ENCODE peak calls at places on chromosomes 16 and 17, in eight cellular contexts. S is MM.1S, W is OCI-LY7, Z is astrocyte of the cerebellum, N is astrocyte of the spinal cord, G is SJSA1, F is heart left ventricle, M is aorta. T is an unnamed sample.

GRCh38 chr16:81003610-81004460 is 2.9 kb downstream of the CMC2 start:
- DNase-seq in G (peak; percentile 6), S (peak; percentile 15), N (no peak), M (no peak), W (peak; percentile 6), Z (no peak), F (no peak), T (no peak)

GRCh38 chr17:50328360-50328759 is 17.6 kb upstream of the XYLT2 start:
- DNase-seq in W (no peak), G (no peak), S (no peak), Z (no peak), F (no peak), M (peak; percentile 44), N (peak; percentile 27), T (peak; percentile 42)

GRCh38 chr16:73457851-73458250 is 409.9 kb upstream of the ZFHX3 start:
- DNase-seq in Z (no peak), F (no peak), G (no peak), W (no peak), S (no peak), N (no peak), M (no peak), T (no peak)

GRCh38 chr16:80704751-80705150 is 99.6 kb downstream of the CDYL2 start:
- DNase-seq in W (no peak), F (no peak), N (no peak), S (no peak), G (no peak), M (no peak), Z (no peak), T (no peak)

GRCh38 chr16:56891685-56892084 is 26.7 kb downstream of the SLC12A3 start:
- DNase-seq in W (no peak), G (no peak), M (no peak), Z (no peak), N (no peak), F (no peak), S (no peak), T (no peak)

GRCh38 chr17:29442451-29442850 is 52.3 kb downstream of the TAOK1 start:
- DNase-seq in Z (no peak), S (no peak), N (no peak), M (no peak), W (no peak), F (no peak), G (no peak), T (no peak)

GRCh38 chr17:68320943-68321557 is 29.8 kb downstream of the ARSG start:
- DNase-seq in S (no peak), W (no peak), N (no peak), M (no peak), Z (no peak), G (no peak), F (no peak), T (no peak)

GRCh38 chr17:63714550-63715277 is 14.8 kb upstream of the LIMD2 start:
- DNase-seq in Z (no peak), W (no peak), F (no peak), S (no peak), G (no peak), M (no peak), N (no peak), T (peak; percentile 69)

GRCh38 chr17:75875182-75875939 is 3.0 kb downstream of the TRIM47 start:
- DNase-seq in F (no peak), W (no peak), M (peak; percentile 88), N (no peak), G (no peak), Z (no peak), S (no peak), T (no peak)

GRCh38 chr16:26595199-26595598 is 471.5 kb upstream of the C16orf82 start:
- DNase-seq in F (no peak), S (no peak), Z (no peak), M (no peak), W (no peak), G (no peak), N (no peak), T (no peak)

GRCh38 chr17:64599187-64599676 is 62.9 kb downstream of the SMURF2 start:
- DNase-seq in F (no peak), G (no peak), M (no peak), W (peak; percentile 46), N (peak; percentile 36), Z (no peak), S (no peak), T (no peak)

GRCh38 chr17:14203392-14203791 is 33.3 kb downstream of the CDRT15 start:
- DNase-seq in S (no peak), F (no peak), W (peak; percentile 19), N (no peak), M (no peak), G (no peak), Z (no peak), T (peak; percentile 35)

GRCh38 chr17:69142473-69142802 is 743 bp upstream of the ABCA6 start:
- DNase-seq in F (no peak), M (no peak), S (no peak), Z (peak; percentile 43), W (no peak), G (no peak), N (peak; percentile 23), T (peak; percentile 67)

GRCh38 chr17:6708357-6708961 is 4.7 kb downstream of the SLC13A5 start:
- DNase-seq in M (no peak), N (no peak), F (no peak), S (no peak), Z (no peak), W (no peak), G (no peak), T (no peak)

GRCh38 chr16:13068912-13069583 is 167.7 kb downstream of the SHISA9 start:
- DNase-seq in Z (no peak), G (no peak), M (no peak), F (no peak), W (no peak), N (no peak), S (no peak), T (no peak)

GRCh38 chr17:12415031-12415430 is 250.7 kb upstream of the MYOCD start:
- DNase-seq in W (no peak), Z (peak; percentile 12), G (peak; percentile 48), M (no peak), F (no peak), S (no peak), N (peak; percentile 80), T (peak; percentile 31)

GRCh38 chr16:62711797-62712196 is 675.6 kb upstream of the CDH8 start:
- DNase-seq in F (no peak), W (no peak), M (no peak), Z (no peak), N (no peak), G (no peak), S (no peak), T (no peak)

GRCh38 chr17:56679148-56679766 is 85.8 kb downstream of the NOG start:
- DNase-seq in G (peak; percentile 46), S (peak; percentile 20), M (no peak), Z (peak; percentile 16), F (no peak), N (peak; percentile 56), W (peak; percentile 4), T (peak; percentile 23)

GRCh38 chr17:34703533-34703932 is 124.2 kb downstream of the TMEM132E start:
- DNase-seq in G (peak; percentile 8), N (no peak), Z (peak; percentile 6), S (peak; percentile 65), W (peak; percentile 46), F (peak; percentile 25), M (no peak), T (peak; percentile 42)

GRCh38 chr16:68324780-68325357 is 14.1 kb downstream of the PRMT7 start:
- DNase-seq in G (no peak), W (no peak), M (no peak), F (no peak), S (no peak), N (no peak), Z (no peak), T (no peak)

GRCh38 chr16:2194166-2194834 is 2.1 kb downstream of the CASKIN1 start:
- DNase-seq in F (no peak), M (no peak), N (no peak), W (no peak), S (no peak), Z (no peak), G (no peak), T (no peak)

GRCh38 chr16:63422633-63423032 is 1386.4 kb upstream of the CDH8 start:
- DNase-seq in F (no peak), G (no peak), W (no peak), S (no peak), N (no peak), Z (no peak), M (no peak), T (no peak)

GRCh38 chr17:7138800-7139381 is 24.3 kb upstream of the ASGR2 start:
- DNase-seq in G (no peak), F (no peak), M (no peak), S (no peak), W (no peak), N (no peak), Z (no peak), T (no peak)

DNA sequence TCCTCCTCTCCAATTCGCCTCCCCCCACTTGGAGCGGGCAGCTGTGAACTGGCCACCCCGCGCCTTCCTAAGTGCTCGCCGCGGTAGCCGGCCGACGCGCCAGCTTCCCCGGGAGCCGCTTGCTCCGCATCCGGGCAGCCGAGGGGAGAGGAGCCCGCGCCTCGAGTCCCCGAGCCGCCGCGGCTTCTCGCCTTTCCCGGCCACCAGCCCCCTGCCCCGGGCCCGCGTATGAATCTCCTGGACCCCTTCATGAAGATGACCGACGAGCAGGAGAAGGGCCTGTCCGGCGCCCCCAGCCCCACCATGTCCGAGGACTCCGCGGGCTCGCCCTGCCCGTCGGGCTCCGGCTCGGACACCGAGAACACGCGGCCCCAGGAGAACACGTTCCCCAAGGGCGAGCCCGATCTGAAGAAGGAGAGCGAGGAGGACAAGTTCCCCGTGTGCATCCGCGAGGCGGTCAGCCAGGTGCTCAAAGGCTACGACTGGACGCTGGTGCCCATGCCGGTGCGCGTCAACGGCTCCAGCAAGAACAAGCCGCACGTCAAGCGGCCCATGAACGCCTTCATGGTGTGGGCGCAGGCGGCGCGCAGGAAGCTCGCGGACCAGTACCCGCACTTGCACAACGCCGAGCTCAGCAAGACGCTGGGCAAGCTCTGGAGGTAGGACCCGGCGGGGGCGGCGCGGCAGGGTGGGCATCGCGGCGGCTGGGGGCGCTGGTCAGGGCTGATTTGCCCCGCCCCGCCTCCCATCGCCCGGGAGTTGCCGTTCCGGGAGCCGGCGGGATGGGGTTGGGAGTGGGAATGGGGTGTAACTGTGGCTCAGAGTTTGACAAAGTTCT is 563 bp downstream of the SOX9 start:
- DNase-seq in G (peak; percentile 85), M (no peak), Z (no peak), S (no peak), F (peak; percentile 51), N (peak; percentile 72), W (no peak), T (peak; percentile 62)
- H3K4me3 ChIP-seq in G (peak overlapping the region; percentile 56), M (no peak overlapping the region), Z (peak overlapping the region; percentile 97), S (peak overlapping the region; percentile 71), F (peak overlapping the region; percentile 69), N (peak overlapping the region; percentile 94), W (no peak overlapping the region), T (peak overlapping the region; percentile 81)

GRCh38 chr16:67234180-67234597 is 7.3 kb downstream of the TMEM208 start:
- DNase-seq in W (no peak), G (no peak), N (no peak), S (no peak), M (no peak), Z (no peak), F (no peak), T (no peak)
- H3K4me3 ChIP-seq in W (no peak overlapping the region), G (no peak overlapping the region), N (no peak overlapping the region), S (no peak overlapping the region), M (no peak overlapping the region), Z (no peak overlapping the region), F (no peak overlapping the region), T (no peak overlapping the region)

GRCh38 chr17:81517339-81518112 is 4.9 kb upstream of the ACTG1 start:
- DNase-seq in F (no peak), Z (no peak), S (peak; percentile 5), W (peak; percentile 94), M (peak; percentile 79), N (no peak), G (no peak), T (no peak)
- H3K4me3 ChIP-seq in F (no peak overlapping the region), Z (peak overlapping the region; percentile 68), S (no peak overlapping the region), W (peak overlapping the region; percentile 90), M (no peak overlapping the region), N (no peak overlapping the region), G (no peak overlapping the region), T (no peak overlapping the region)

GRCh38 chr17:48644910-48645557 is 18.9 kb upstream of the HOXB9 start:
- DNase-seq in M (no peak), N (no peak), Z (no peak), G (no peak), W (no peak), S (no peak), F (no peak), T (no peak)
- H3K4me3 ChIP-seq in M (no peak overlapping the region), N (peak overlapping the region; percentile 48), Z (no peak overlapping the region), G (no peak overlapping the region), W (no peak overlapping the region), S (no peak overlapping the region), F (no peak overlapping the region), T (no peak overlapping the region)